ENCODE peak calls at places on chromosome 1, in ten cellular contexts. C, A, W, I, U, X, R, J, Q and G are unnamed samples.

GRCh38 chr1:148354284-148354869 is 128.7 kb downstream of the PPIAL4G start:
- DNase-seq in C (no peak), A (no peak), W (no peak), I (peak; percentile 14), U (no peak), X (no peak), R (no peak), J (no peak), Q (no peak), G (no peak)

GRCh38 chr1:35807614-35808375 is at the start of gene AGO4:
- DNase-seq in C (peak; percentile 78), A (peak; percentile 42), W (peak; percentile 75), I (peak; percentile 80), U (no peak), X (peak; percentile 26), R (peak; percentile 55), J (peak; percentile 53), Q (no peak), G (peak; percentile 58)

GRCh38 chr1:57422271-57423134 is 1.4 kb downstream of the DAB1 start:
- DNase-seq in C (no peak), A (no peak), W (peak; percentile 15), I (peak; percentile 40), U (no peak), X (no peak), R (no peak), J (no peak), Q (no peak), G (no peak)

GRCh38 chr1:109677459-109677858 is 9.6 kb downstream of the GSTM2 start:
- DNase-seq in C (no peak), A (no peak), W (no peak), I (no peak), U (no peak), X (no peak), R (no peak), J (no peak), Q (no peak), G (no peak)

GRCh38 chr1:225655509-225656258 is 2.8 kb upstream of the ENAH start:
- DNase-seq in C (no peak), A (no peak), W (peak; percentile 4), I (peak; percentile 96), U (no peak), X (peak; percentile 98), R (peak; percentile 79), J (peak; percentile 51), Q (peak; percentile 98), G (peak; percentile 48)

GRCh38 chr1:205593967-205594366 is 37.8 kb downstream of the ELK4 start:
- DNase-seq in C (no peak), A (no peak), W (no peak), I (no peak), U (no peak), X (no peak), R (no peak), J (no peak), Q (no peak), G (no peak)

GRCh38 chr1:185608166-185608565 is 126.0 kb upstream of the HMCN1 start:
- DNase-seq in C (no peak), A (no peak), W (no peak), I (no peak), U (no peak), X (no peak), R (no peak), J (no peak), Q (no peak), G (no peak)

GRCh38 chr1:152227310-152227928 is 3.4 kb upstream of the HRNR start:
- DNase-seq in C (no peak), A (no peak), W (no peak), I (peak; percentile 38), U (no peak), X (no peak), R (no peak), J (no peak), Q (no peak), G (no peak)

GRCh38 chr1:170674239-170674638 is 10.3 kb downstream of the PRRX1 start:
- DNase-seq in C (no peak), A (no peak), W (no peak), I (peak; percentile 76), U (no peak), X (no peak), R (no peak), J (no peak), Q (no peak), G (no peak)

GRCh38 chr1:155892801-155893200 is 18.3 kb downstream of the RIT1 start:
- DNase-seq in C (no peak), A (no peak), W (no peak), I (peak; percentile 82), U (no peak), X (peak; percentile 94), R (no peak), J (no peak), Q (peak; percentile 72), G (no peak)

GRCh38 chr1:200894712-200895447 is at the start of gene INAVA:
- DNase-seq in C (no peak), A (no peak), W (no peak), I (no peak), U (no peak), X (no peak), R (no peak), J (no peak), Q (no peak), G (peak; percentile 80)

GRCh38 chr1:20137604-20138003 is 1.5 kb upstream of the PLA2G2F start:
- DNase-seq in C (no peak), A (no peak), W (no peak), I (no peak), U (no peak), X (no peak), R (no peak), J (no peak), Q (no peak), G (no peak)

GRCh38 chr1:145918992-145919939 is 749 bp upstream of the PEX11B start:
- DNase-seq in C (no peak), A (peak; percentile 23), W (peak; percentile 64), I (peak; percentile 41), U (no peak), X (peak; percentile 90), R (peak; percentile 39), J (no peak), Q (peak; percentile 78), G (peak; percentile 73)

GRCh38 chr1:94522304-94522703 is 19.3 kb downstream of the F3 start:
- DNase-seq in C (no peak), A (no peak), W (no peak), I (peak; percentile 86), U (no peak), X (peak; percentile 70), R (peak; percentile 41), J (peak; percentile 14), Q (peak; percentile 37), G (no peak)

GRCh38 chr1:45348966-45349677 is 8.9 kb upstream of the MUTYH start:
- DNase-seq in C (no peak), A (no peak), W (no peak), I (peak; percentile 41), U (no peak), X (no peak), R (no peak), J (no peak), Q (no peak), G (no peak)

GRCh38 chr1:154998201-154998780 is 4.3 kb upstream of the ZBTB7B start:
- DNase-seq in C (peak; percentile 12), A (no peak), W (no peak), I (no peak), U (no peak), X (no peak), R (no peak), J (no peak), Q (no peak), G (no peak)